ENCODE peak calls at places on chromosomes 6 and 20, in five cellular contexts. One of them, this sample, is unnamed.

GRCh38 chr6:55282145-55282544 is 45.1 kb upstream of the GFRAL start:
- DNase-seq in AG04450: no peak
- DNase-seq in brain microvascular endothelial cell: no peak
- DNase-seq in neural crest cell: no peak
- DNase-seq in AG04449: no peak
- DNase-seq in this sample: no peak

GRCh38 chr6:16764188-16764950 is 3.1 kb upstream of the ATXN1 start:
- DNase-seq in AG04450: no peak
- DNase-seq in brain microvascular endothelial cell: peak; percentile 61
- DNase-seq in neural crest cell: no peak
- DNase-seq in AG04449: no peak
- DNase-seq in this sample: no peak

GRCh38 chr6:84645000-84645399 is 119.4 kb downstream of the TBX18 start:
- DNase-seq in AG04450: no peak
- DNase-seq in brain microvascular endothelial cell: peak; percentile 28
- DNase-seq in neural crest cell: no peak
- DNase-seq in AG04449: no peak
- DNase-seq in this sample: no peak

GRCh38 chr6:148430897-148431296 is 88.3 kb downstream of the SASH1 start:
- DNase-seq in AG04450: no peak
- DNase-seq in brain microvascular endothelial cell: no peak
- DNase-seq in neural crest cell: no peak
- DNase-seq in AG04449: no peak
- DNase-seq in this sample: no peak

GRCh38 chr6:63740709-63741108 is 105.1 kb downstream of the PHF3 start:
- DNase-seq in AG04450: peak; percentile 20
- DNase-seq in brain microvascular endothelial cell: peak; percentile 65
- DNase-seq in neural crest cell: no peak
- DNase-seq in AG04449: peak; percentile 12
- DNase-seq in this sample: no peak

GRCh38 chr20:31936430-31936829 is 15.4 kb downstream of the PDRG1 start:
- DNase-seq in AG04450: no peak
- DNase-seq in brain microvascular endothelial cell: no peak
- DNase-seq in neural crest cell: no peak
- DNase-seq in AG04449: no peak
- DNase-seq in this sample: no peak

GRCh38 chr6:11805259-11806053 is 26.9 kb upstream of the ADTRP start:
- DNase-seq in AG04450: no peak
- DNase-seq in brain microvascular endothelial cell: no peak
- DNase-seq in neural crest cell: no peak
- DNase-seq in AG04449: no peak
- DNase-seq in this sample: no peak

GRCh38 chr6:33314943-33315752 is 1.3 kb upstream of the TAPBP start:
- DNase-seq in AG04450: no peak
- DNase-seq in brain microvascular endothelial cell: no peak
- DNase-seq in neural crest cell: no peak
- DNase-seq in AG04449: no peak
- DNase-seq in this sample: peak; percentile 31

GRCh38 chr6:118712955-118713354 is 61.6 kb upstream of the CEP85L start:
- DNase-seq in AG04450: no peak
- DNase-seq in brain microvascular endothelial cell: peak; percentile 62
- DNase-seq in neural crest cell: no peak
- DNase-seq in AG04449: no peak
- DNase-seq in this sample: no peak

GRCh38 chr6:22008248-22008836 is 288.5 kb downstream of the PRL start:
- DNase-seq in AG04450: no peak
- DNase-seq in brain microvascular endothelial cell: peak; percentile 44
- DNase-seq in neural crest cell: no peak
- DNase-seq in AG04449: no peak
- DNase-seq in this sample: no peak

GRCh38 chr20:38339993-38340392 is 6.3 kb upstream of the LBP start:
- DNase-seq in AG04450: no peak
- DNase-seq in brain microvascular endothelial cell: no peak
- DNase-seq in neural crest cell: no peak
- DNase-seq in AG04449: no peak
- DNase-seq in this sample: no peak

GRCh38 chr6:42572523-42572922 is 8.7 kb downstream of the UBR2 start:
- DNase-seq in AG04450: no peak
- DNase-seq in brain microvascular endothelial cell: no peak
- DNase-seq in neural crest cell: no peak
- DNase-seq in AG04449: no peak
- DNase-seq in this sample: peak; percentile 47

DNA sequence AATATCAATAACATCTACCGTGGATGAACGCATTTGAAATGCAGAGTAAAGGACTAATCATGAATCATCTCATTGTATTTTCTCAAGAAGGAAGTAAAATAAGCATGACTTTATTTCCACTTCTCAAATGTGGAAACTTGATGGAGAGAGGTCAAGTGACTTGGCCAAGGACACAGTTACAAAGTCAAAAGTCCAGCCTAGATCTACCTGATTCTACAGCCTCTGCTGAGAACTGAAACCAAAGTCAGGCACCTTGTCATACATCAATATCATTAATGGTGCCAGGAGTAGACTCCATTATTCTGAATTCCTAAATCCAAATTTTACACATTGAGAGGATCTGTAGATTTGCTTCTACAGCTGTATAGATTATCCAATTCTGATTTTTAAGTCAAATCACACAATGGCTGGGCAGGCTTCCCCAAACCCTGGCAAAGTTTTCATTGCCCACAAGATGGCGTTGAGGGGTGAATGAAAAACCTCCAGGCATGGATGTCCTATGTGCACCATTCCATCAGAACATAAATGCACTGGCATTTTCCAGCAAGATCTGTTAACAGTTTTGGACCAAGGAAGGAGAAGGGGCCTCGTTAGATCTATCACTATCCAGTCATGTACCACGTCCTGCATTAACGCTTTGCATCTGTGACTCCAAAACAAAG is 423.0 kb downstream of the MAFB start:
- DNase-seq in AG04450: no peak
- DNase-seq in brain microvascular endothelial cell: peak; percentile 19
- DNase-seq in neural crest cell: peak; percentile 18
- DNase-seq in AG04449: no peak
- DNase-seq in this sample: no peak
- TF ChIP-seq CTCF in AG04450: peak; percentile 39
- TF ChIP-seq CTCF in brain microvascular endothelial cell: peak; percentile 70
- TF ChIP-seq CTCF in neural crest cell: peak; percentile 43
- TF ChIP-seq CTCF in AG04449: peak; percentile 68
- TF ChIP-seq CTCF in this sample: no peak

GRCh38 chr20:47851774-47852173 is 66.5 kb upstream of the SULF2 start:
- DNase-seq in AG04450: no peak
- DNase-seq in brain microvascular endothelial cell: no peak
- DNase-seq in neural crest cell: no peak
- DNase-seq in AG04449: no peak
- DNase-seq in this sample: no peak

GRCh38 chr20:47855799-47856198 is 70.5 kb upstream of the SULF2 start:
- DNase-seq in AG04450: no peak
- DNase-seq in brain microvascular endothelial cell: no peak
- DNase-seq in neural crest cell: no peak
- DNase-seq in AG04449: no peak
- DNase-seq in this sample: no peak

GRCh38 chr20:47857142-47857993 is 72.1 kb upstream of the SULF2 start:
- DNase-seq in AG04450: no peak
- DNase-seq in brain microvascular endothelial cell: no peak
- DNase-seq in neural crest cell: no peak
- DNase-seq in AG04449: no peak
- DNase-seq in this sample: peak; percentile 80

GRCh38 chr20:47857994-47858557 is 72.8 kb upstream of the SULF2 start:
- DNase-seq in AG04450: no peak
- DNase-seq in brain microvascular endothelial cell: no peak
- DNase-seq in neural crest cell: no peak
- DNase-seq in AG04449: no peak
- DNase-seq in this sample: no peak

DNA sequence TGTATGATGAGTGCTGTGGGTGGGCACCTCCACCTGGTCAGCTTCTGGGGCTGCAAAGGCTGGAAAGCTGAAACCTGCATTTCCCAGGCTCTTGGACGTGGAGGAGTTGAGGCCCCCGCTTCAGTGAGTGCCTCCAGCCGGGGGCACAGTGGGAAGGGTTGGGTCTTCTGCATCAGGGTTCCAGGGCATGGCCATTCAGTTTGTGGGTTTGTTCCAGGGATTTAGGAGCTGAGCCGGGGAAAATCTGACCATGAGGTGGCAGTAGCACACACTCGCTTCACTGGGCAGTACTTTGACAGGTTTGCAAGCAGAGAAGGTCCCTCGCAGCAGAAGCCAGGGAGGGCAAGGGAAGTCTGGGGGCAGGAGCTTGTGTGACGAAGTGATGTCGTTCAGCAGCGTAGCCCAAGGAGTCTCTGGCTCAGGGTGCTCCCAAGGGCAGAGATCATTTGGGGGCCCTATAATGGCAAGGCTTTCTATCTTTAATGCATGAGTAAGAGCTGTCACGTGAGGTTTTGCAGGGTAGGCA is 69.5 kb upstream of the SULF2 start:
- DNase-seq in AG04450: peak; percentile 7
- DNase-seq in brain microvascular endothelial cell: peak; percentile 55
- DNase-seq in neural crest cell: peak; percentile 41
- DNase-seq in AG04449: no peak
- DNase-seq in this sample: peak; percentile 70
- TF ChIP-seq CTCF in AG04450: peak; percentile 54
- TF ChIP-seq CTCF in brain microvascular endothelial cell: peak; percentile 77
- TF ChIP-seq CTCF in neural crest cell: peak; percentile 51
- TF ChIP-seq CTCF in AG04449: peak; percentile 61
- TF ChIP-seq CTCF in this sample: peak; percentile 41

DNA sequence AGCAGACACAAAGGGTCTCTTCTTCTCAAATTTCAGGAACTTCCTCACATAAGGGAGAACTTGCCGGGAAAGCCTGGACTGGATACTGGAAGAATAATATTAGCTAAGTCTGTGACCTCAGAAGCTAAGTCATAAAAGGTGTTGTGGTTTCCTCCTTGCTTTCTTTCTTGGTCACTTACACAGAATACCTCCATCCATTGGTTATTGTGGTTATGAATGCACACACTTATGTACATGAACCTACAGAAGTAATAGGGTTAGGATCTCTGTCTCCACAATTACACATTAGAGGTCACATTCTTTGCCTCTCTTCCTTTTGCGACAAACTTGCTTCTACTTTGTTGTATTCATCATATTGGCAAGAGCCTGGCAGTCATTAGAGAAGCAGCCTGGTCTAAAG is 40.4 kb downstream of the ZNF391 start:
- DNase-seq in AG04450: no peak
- DNase-seq in brain microvascular endothelial cell: no peak
- DNase-seq in neural crest cell: no peak
- DNase-seq in AG04449: no peak
- DNase-seq in this sample: no peak
- TF ChIP-seq CTCF in AG04450: no peak
- TF ChIP-seq CTCF in brain microvascular endothelial cell: no peak
- TF ChIP-seq CTCF in neural crest cell: no peak
- TF ChIP-seq CTCF in AG04449: no peak
- TF ChIP-seq CTCF in this sample: no peak

GRCh38 chr20:10635476-10636208 is 38.2 kb downstream of the JAG1 start:
- DNase-seq in AG04450: no peak
- DNase-seq in brain microvascular endothelial cell: no peak
- DNase-seq in neural crest cell: no peak
- DNase-seq in AG04449: no peak
- DNase-seq in this sample: no peak

GRCh38 chr20:10637563-10637962 is 36.2 kb downstream of the JAG1 start:
- DNase-seq in AG04450: no peak
- DNase-seq in brain microvascular endothelial cell: no peak
- DNase-seq in neural crest cell: no peak
- DNase-seq in AG04449: no peak
- DNase-seq in this sample: no peak

GRCh38 chr20:10634683-10635411 is 39.0 kb downstream of the JAG1 start:
- DNase-seq in AG04450: peak; percentile 71
- DNase-seq in brain microvascular endothelial cell: no peak
- DNase-seq in neural crest cell: no peak
- DNase-seq in AG04449: peak; percentile 86
- DNase-seq in this sample: no peak

GRCh38 chr20:10637062-10637559 is 36.7 kb downstream of the JAG1 start:
- DNase-seq in AG04450: no peak
- DNase-seq in brain microvascular endothelial cell: peak; percentile 74
- DNase-seq in neural crest cell: no peak
- DNase-seq in AG04449: no peak
- DNase-seq in this sample: no peak

DNA sequence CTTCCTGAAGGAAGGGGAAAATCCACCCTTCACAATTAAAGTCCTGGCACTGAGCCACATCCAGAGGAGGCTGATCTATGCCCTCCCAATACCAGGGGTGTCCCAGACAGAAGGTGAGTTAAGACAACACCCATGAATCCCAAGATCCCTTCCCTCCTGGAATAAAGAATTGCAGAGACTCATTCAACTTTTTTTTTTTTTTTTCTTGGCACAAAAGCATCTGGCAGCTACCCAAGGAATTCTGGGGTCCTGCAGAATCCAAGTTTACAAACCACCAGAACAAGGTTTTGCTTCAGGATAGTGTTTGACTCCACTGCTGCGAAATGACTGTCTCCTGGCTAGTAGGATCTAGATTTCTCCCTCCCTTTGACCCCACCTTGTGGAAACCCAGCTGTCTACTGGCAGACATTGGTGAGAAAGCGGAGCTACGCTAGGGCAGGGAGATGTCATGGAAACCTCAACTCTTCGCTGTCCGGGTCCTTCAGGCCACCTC is 37.4 kb downstream of the JAG1 start:
- DNase-seq in AG04450: peak; percentile 44
- DNase-seq in brain microvascular endothelial cell: peak; percentile 66
- DNase-seq in neural crest cell: no peak
- DNase-seq in AG04449: no peak
- DNase-seq in this sample: no peak
- TF ChIP-seq CTCF in AG04450: no peak
- TF ChIP-seq CTCF in brain microvascular endothelial cell: peak; percentile 37
- TF ChIP-seq CTCF in neural crest cell: no peak
- TF ChIP-seq CTCF in AG04449: no peak
- TF ChIP-seq CTCF in this sample: no peak

DNA sequence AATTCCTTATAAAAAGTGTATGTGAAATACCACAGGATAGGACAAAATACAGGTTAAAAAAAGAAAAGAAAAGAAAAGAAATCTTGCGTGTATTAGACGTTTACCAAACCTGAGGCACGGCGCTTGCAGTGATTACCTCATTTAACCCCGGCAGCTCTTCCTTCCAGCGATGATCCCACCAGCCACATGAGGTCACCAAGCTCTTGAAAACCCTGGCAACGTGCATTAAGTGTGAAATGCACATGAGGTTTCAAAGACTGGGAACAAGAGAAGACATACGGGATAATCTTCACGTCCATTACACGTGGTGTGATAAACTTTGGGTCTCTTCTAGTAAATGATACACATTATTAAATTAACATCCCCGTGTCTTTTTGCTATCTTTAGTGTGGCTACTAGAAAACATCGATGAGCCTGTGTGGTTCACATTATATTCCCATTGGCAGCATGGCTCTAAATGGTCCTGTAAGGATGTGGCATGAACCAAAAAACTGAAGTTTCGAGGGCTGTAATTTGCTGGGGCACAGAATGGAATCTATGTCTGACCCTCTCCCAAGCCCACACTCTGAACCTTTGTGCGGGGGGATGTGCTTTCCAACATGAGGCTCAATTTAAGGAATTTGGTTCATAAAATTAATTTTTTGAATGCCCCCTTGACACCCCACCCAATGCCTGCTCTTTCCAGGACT is 59.2 kb upstream of the THBS2 start:
- DNase-seq in AG04450: no peak
- DNase-seq in brain microvascular endothelial cell: no peak
- DNase-seq in neural crest cell: no peak
- DNase-seq in AG04449: no peak
- DNase-seq in this sample: no peak
- TF ChIP-seq CTCF in AG04450: no peak
- TF ChIP-seq CTCF in brain microvascular endothelial cell: no peak
- TF ChIP-seq CTCF in neural crest cell: no peak
- TF ChIP-seq CTCF in AG04449: no peak
- TF ChIP-seq CTCF in this sample: no peak

This sample was measured in GM13976.